ENCODE peak calls at places on chromosomes 5 and 9, in seven cellular contexts. H is A549, O is left ventricle myocardium inferior, Z is gastrocnemius medialis, E is GM23338, P is small intestine, T is fibroblast of lung. D is an unnamed sample.

GRCh38 chr9:74696520-74696919 is 191.2 kb downstream of the TRPM6 start:
- DNase-seq in H (no peak), E (peak), P (no peak), Z (no peak), O (no peak), T (no peak), D (no peak)

GRCh38 chr5:63323926-63324325 is 638.3 kb downstream of the HTR1A start:
- DNase-seq in T (no peak), E (peak), H (no peak), O (no peak), P (no peak), Z (no peak), D (no peak)

GRCh38 chr9:77598510-77598909 is 49.6 kb downstream of the GNA14 start:
- DNase-seq in E (no peak), Z (no peak), P (no peak), T (peak), H (no peak), O (peak), D (no peak)

GRCh38 chr5:18375637-18376036 is 741.4 kb downstream of the TAF11L14 start:
- DNase-seq in E (no peak), H (no peak), P (no peak), T (no peak), Z (no peak), O (no peak), D (no peak)

GRCh38 chr5:158451203-158451982 is 592.4 kb upstream of the CLINT1 start:
- DNase-seq in E (no peak), T (peak), P (no peak), H (no peak), Z (peak), O (peak), D (no peak)

GRCh38 chr5:4513381-4513780 is 626.7 kb upstream of the ADAMTS16 start:
- DNase-seq in H (no peak), P (no peak), O (no peak), E (no peak), T (no peak), Z (no peak), D (no peak)

GRCh38 chr5:103943243-103943642 is 380.7 kb upstream of the NUDT12 start:
- DNase-seq in O (no peak), H (no peak), P (no peak), T (no peak), Z (no peak), E (no peak), D (no peak)

GRCh38 chr5:160434022-160434531 is 12.4 kb downstream of the PTTG1 start:
- DNase-seq in T (peak), E (peak), Z (no peak), P (no peak), O (no peak), H (no peak), D (no peak)

GRCh38 chr9:114037961-114038723 is 40.0 kb downstream of the AMBP start:
- DNase-seq in T (no peak), E (peak), Z (no peak), P (no peak), H (no peak), O (no peak), D (no peak)

GRCh38 chr9:29514336-29514735 is 1941.1 kb upstream of the C9orf72 start:
- DNase-seq in O (no peak), P (no peak), H (peak), T (no peak), E (peak), Z (no peak), D (no peak)

GRCh38 chr9:107952773-107953172 is 463.2 kb upstream of the KLF4 start:
- DNase-seq in E (no peak), T (no peak), Z (no peak), O (no peak), H (no peak), P (no peak), D (no peak)

GRCh38 chr5:127891942-127892341 is 188.8 kb downstream of the CCDC192 start:
- DNase-seq in Z (no peak), O (no peak), T (peak), P (no peak), H (no peak), E (no peak), D (no peak)

GRCh38 chr9:78707481-78707977 is 410.6 kb downstream of the PSAT1 start:
- DNase-seq in E (no peak), Z (no peak), T (peak), H (no peak), O (no peak), P (no peak), D (no peak)

GRCh38 chr5:168869615-168870227 is 290.6 kb upstream of the PANK3 start:
- DNase-seq in P (no peak), T (peak), Z (no peak), O (no peak), E (no peak), H (no peak), D (no peak)

GRCh38 chr9:125700791-125701190 is 6.2 kb downstream of the MAPKAP1 start:
- DNase-seq in H (no peak), E (peak), P (no peak), T (peak), Z (no peak), O (no peak), D (no peak)

GRCh38 chr5:89989831-89990230 is 419.7 kb downstream of the CETN3 start:
- DNase-seq in E (no peak), Z (no peak), H (no peak), T (no peak), P (no peak), O (no peak), D (no peak)

GRCh38 chr5:134647750-134648424 is 698 bp upstream of the SEC24A start:
- DNase-seq in Z (peak), T (peak), O (no peak), P (peak), E (peak), H (no peak), D (peak)

GRCh38 chr9:137458194-137459146 is 664 bp downstream of the NSMF start:
- DNase-seq in T (peak), Z (no peak), O (no peak), H (no peak), E (peak), P (peak), D (peak)

GRCh38 chr5:41772071-41772470 is 98.2 kb downstream of the OXCT1 start:
- DNase-seq in O (no peak), Z (no peak), P (no peak), E (no peak), T (no peak), H (no peak), D (no peak)

GRCh38 chr9:130023147-130023787 is 19.7 kb downstream of the FNBP1 start:
- DNase-seq in Z (peak), E (no peak), P (no peak), T (no peak), H (no peak), O (no peak), D (no peak)

GRCh38 chr5:145960848-145961600 is 24.6 kb downstream of the SH3RF2 start:
- DNase-seq in O (no peak), P (no peak), T (peak), Z (no peak), E (no peak), H (no peak), D (no peak)

GRCh38 chr9:127776195-127776918 is 2.1 kb downstream of the SH2D3C start:
- DNase-seq in H (no peak), P (peak), T (no peak), E (peak), O (no peak), Z (no peak), D (no peak)

GRCh38 chr9:83701769-83702168 is 6.0 kb downstream of the UBQLN1 start:
- DNase-seq in T (peak), P (peak), O (no peak), Z (no peak), E (peak), H (peak), D (no peak)

GRCh38 chr5:103262422-103262871 is 3.9 kb downstream of the MACIR start:
- DNase-seq in O (no peak), T (peak), E (no peak), P (no peak), H (peak), Z (no peak), D (no peak)

GRCh38 chr5:150438873-150439546 is 10.5 kb downstream of the RPS14 start:
- DNase-seq in Z (no peak), O (no peak), P (peak), H (peak), T (peak), E (peak), D (no peak)

GRCh38 chr9:12133416-12133815 is 559.8 kb upstream of the TYRP1 start:
- DNase-seq in T (no peak), Z (no peak), H (no peak), E (no peak), P (no peak), O (no peak), D (no peak)

GRCh38 chr5:112738180-112738560 is 485 bp downstream of the APC start:
- DNase-seq in H (no peak), E (peak), Z (no peak), O (no peak), T (peak), P (no peak), D (no peak)

GRCh38 chr9:16213781-16214515 is 656.5 kb downstream of the BNC2 start:
- DNase-seq in Z (peak), T (peak), O (peak), H (peak), P (no peak), E (no peak), D (peak)

GRCh38 chr9:92720807-92721535 is 43.7 kb downstream of the BICD2 start:
- DNase-seq in Z (no peak), E (no peak), H (no peak), P (no peak), O (no peak), T (no peak), D (no peak)

DNA sequence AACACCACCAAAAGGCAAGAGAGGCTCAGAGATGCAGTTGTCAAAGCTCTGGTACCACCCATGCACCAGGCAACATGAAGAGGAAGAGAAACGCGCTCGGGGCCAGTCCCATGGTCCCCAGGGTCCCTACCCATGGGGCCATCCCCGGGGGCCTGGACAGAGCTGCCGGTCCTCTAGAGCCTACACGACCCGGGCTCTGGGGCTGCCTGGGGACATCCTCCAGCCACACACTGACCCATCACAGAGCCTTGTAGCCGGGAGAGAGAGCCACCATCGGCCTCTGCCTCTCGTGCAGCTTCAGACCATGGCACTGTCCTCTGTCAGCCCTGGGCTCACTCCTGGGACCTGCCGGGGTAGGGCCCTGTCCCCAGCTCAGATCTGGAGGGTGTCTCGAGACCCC is 23.7 kb downstream of the VAV2 start:
- DNase-seq in H (no peak), T (no peak), Z (no peak), O (no peak), E (no peak), P (no peak), D (peak)
- H3K4me3 ChIP-seq in H (no peak), T (no peak), Z (no peak), O (no peak), E (no peak), P (no peak), D (no peak)

GRCh38 chr9:135737840-135738521 is 36.0 kb downstream of the KCNT1 start:
- DNase-seq in P (no peak), H (no peak), T (no peak), O (no peak), Z (no peak), E (no peak), D (no peak)

GRCh38 chr9:135739271-135740220 is 37.6 kb downstream of the KCNT1 start:
- DNase-seq in P (no peak), E (no peak), T (no peak), H (peak), O (no peak), Z (no peak), D (no peak)

GRCh38 chr9:135734616-135735144 is 32.7 kb downstream of the KCNT1 start:
- DNase-seq in P (no peak), Z (no peak), T (no peak), H (no peak), O (no peak), E (no peak), D (no peak)

GRCh38 chr9:135736265-135736978 is 34.4 kb downstream of the KCNT1 start:
- DNase-seq in O (no peak), H (no peak), P (no peak), T (no peak), Z (no peak), E (peak), D (no peak)

DNA sequence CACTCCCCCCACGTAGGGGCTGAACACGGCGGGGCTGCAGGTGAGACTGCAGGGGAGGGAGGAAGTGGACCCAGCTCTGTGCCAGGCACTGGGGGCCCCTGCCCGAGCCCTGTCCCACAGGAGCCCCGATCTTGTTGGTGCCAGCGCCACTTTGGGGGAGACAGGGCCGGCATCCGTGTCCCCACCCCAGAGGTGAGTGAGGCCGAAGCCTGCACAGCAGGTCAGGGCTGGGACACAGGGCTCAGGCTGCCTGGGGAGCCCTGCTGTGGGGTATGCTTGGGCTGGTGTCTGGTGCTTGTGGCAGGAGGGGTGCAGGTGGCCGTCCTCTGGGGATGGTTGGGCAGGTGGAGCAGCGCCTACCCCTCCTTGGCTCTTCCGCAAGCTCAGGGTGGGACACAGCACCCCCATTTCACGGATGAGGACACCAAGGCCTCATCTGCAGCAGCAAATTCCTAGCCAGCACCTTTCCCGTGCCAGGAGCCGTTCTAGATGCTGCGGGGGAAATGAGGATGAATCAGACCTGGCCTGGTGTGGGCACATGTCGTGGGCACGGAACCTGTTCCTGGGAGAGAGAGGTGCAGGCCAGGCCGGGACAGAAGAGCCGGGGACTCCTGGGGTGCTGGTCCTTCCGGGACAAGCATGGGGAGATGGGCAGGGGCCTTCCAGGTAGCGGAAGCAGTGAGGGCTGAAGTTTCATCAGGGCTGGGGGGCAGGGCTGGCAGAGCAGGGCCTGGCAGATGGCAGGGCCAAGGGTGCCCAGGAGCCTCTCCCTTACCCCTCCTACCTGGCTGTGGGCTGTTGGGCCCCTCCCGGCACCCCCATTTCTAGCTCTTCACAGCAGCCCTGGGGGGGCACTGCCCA is 35.2 kb downstream of the KCNT1 start:
- DNase-seq in P (no peak), T (no peak), E (no peak), O (no peak), Z (no peak), H (no peak), D (no peak)
- H3K4me3 ChIP-seq in P (no peak), T (no peak), E (no peak), O (no peak), Z (no peak), H (no peak), D (no peak)

GRCh38 chr5:149271717-149272558 is at the start of gene AFAP1L1:
- DNase-seq in P (peak), H (peak), T (peak), Z (peak), E (peak), O (peak), D (peak)
- H3K4me3 ChIP-seq in P (peak), H (peak), T (peak), Z (peak), E (peak), O (peak), D (peak)

GRCh38 chr5:153489611-153490010 is 859 bp upstream of the GRIA1 start:
- DNase-seq in E (no peak), O (no peak), H (no peak), T (peak), P (no peak), Z (no peak), D (no peak)

GRCh38 chr5:153490124-153491085 is at the start of gene GRIA1:
- DNase-seq in E (peak), T (peak), O (no peak), P (no peak), Z (no peak), H (no peak), D (no peak)

GRCh38 chr5:153496835-153497234 is 6.4 kb downstream of the GRIA1 start:
- DNase-seq in P (no peak), E (peak), Z (no peak), T (peak), H (peak), O (no peak), D (no peak)

DNA sequence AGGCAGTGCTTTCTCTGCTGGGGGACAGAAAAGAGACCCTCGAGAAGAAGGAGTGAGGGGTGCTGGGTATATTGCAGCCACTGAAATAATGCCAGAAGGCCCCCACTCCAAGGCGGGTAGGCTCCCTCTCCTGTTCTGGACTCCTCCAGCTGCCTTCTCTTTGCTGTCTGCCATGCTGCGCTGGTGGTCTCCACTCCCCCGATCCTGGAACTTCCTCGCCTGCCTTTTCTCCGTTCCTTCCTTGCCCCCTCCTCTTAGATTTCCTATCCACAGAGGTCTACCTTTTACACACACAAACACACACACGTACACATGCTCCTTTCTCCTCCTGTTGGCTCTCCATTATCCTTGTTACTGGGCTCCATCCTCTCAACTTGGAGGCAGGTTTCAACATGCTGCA is 938 bp downstream of the GRIA1 start:
- DNase-seq in O (no peak), Z (no peak), T (no peak), H (no peak), E (no peak), P (no peak), D (no peak)
- H3K4me3 ChIP-seq in O (no peak), Z (no peak), T (peak), H (no peak), E (peak), P (no peak), D (no peak)

GRCh38 chr9:72648324-72648723 is 126.9 kb downstream of the TMC1 start:
- DNase-seq in E (no peak), T (no peak), O (no peak), H (no peak), P (no peak), Z (no peak), D (no peak)
- H3K4me3 ChIP-seq in E (no peak), T (no peak), O (no peak), H (no peak), P (no peak), Z (no peak), D (no peak)

GRCh38 chr9:136314944-136315343 is 11.1 kb upstream of the CCDC187 start:
- DNase-seq in T (no peak), P (no peak), O (no peak), H (no peak), E (no peak), Z (no peak), D (no peak)

GRCh38 chr9:136314056-136314416 is 10.1 kb upstream of the CCDC187 start:
- DNase-seq in H (no peak), T (no peak), O (no peak), P (no peak), Z (no peak), E (no peak), D (no peak)

GRCh38 chr9:136311433-136312375 is 7.8 kb upstream of the CCDC187 start:
- DNase-seq in O (no peak), E (no peak), Z (no peak), P (peak), T (no peak), H (peak), D (no peak)

GRCh38 chr9:136312436-136312835 is 8.5 kb upstream of the CCDC187 start:
- DNase-seq in O (no peak), T (peak), Z (no peak), H (peak), E (peak), P (peak), D (no peak)

GRCh38 chr9:136313111-136314055 is 9.5 kb upstream of the CCDC187 start:
- DNase-seq in O (no peak), P (no peak), H (no peak), T (no peak), E (no peak), Z (no peak), D (no peak)
- H3K4me3 ChIP-seq in O (no peak), P (no peak), H (no peak), T (no peak), E (no peak), Z (no peak), D (no peak)